ENCODE peak calls at places on chromosomes 2 and 18, in six cellular contexts. L is nephron progenitor cell, R is fibroblast of mammary gland, W is fibroblast of lung, V is PC-3, A is neural crest cell. S is an unnamed sample.

GRCh38 chr2:9757430-9758287 is 85.6 kb upstream of the TAF1B start:
- DNase-seq in R (no peak), V (no peak), A (no peak), L (peak), W (peak), S (peak)

GRCh38 chr2:193518061-193518817 is 1323.5 kb upstream of the TMEFF2 start:
- DNase-seq in L (no peak), R (peak), V (peak), A (no peak), W (peak), S (no peak)

GRCh38 chr2:11158916-11159573 is 3.8 kb downstream of the SLC66A3 start:
- DNase-seq in R (no peak), W (no peak), V (no peak), L (peak), A (no peak), S (peak)

GRCh38 chr2:56333812-56334485 is 150.2 kb downstream of the CCDC85A start:
- DNase-seq in L (no peak), V (peak), W (no peak), A (no peak), R (no peak), S (no peak)

GRCh38 chr2:107719781-107720180 is 106.9 kb upstream of the RGPD4 start:
- DNase-seq in A (no peak), L (no peak), W (no peak), R (no peak), V (no peak), S (peak)

GRCh38 chr2:188523901-188524300 is 232.2 kb downstream of the GULP1 start:
- DNase-seq in V (peak), W (peak), R (peak), L (no peak), A (no peak), S (no peak)

GRCh38 chr2:174779361-174779928 is 15.2 kb upstream of the CHRNA1 start:
- DNase-seq in V (no peak), A (no peak), L (no peak), R (peak), W (no peak), S (no peak)

GRCh38 chr2:175111200-175111657 is 56.8 kb downstream of the ATF2 start:
- DNase-seq in R (peak), W (peak), A (no peak), V (peak), L (no peak), S (no peak)

GRCh38 chr2:223100061-223100511 is 48.1 kb downstream of the KCNE4 start:
- DNase-seq in L (no peak), V (no peak), R (peak), A (no peak), W (peak), S (no peak)

GRCh38 chr18:67265464-67266245 is 250.9 kb downstream of the DSEL start:
- DNase-seq in R (peak), W (peak), L (no peak), A (no peak), V (peak), S (no peak)

GRCh38 chr2:233996436-233996835 is 54.1 kb upstream of the SPP2 start:
- DNase-seq in V (no peak), A (no peak), W (peak), L (no peak), R (peak), S (no peak)

GRCh38 chr2:137837830-137838229 is 126.4 kb upstream of the HNMT start:
- DNase-seq in V (no peak), L (no peak), W (no peak), R (no peak), A (no peak), S (no peak)

GRCh38 chr2:239339241-239339640 is 61.6 kb downstream of the HDAC4 start:
- DNase-seq in R (no peak), W (no peak), A (no peak), L (no peak), V (no peak), S (no peak)

DNA sequence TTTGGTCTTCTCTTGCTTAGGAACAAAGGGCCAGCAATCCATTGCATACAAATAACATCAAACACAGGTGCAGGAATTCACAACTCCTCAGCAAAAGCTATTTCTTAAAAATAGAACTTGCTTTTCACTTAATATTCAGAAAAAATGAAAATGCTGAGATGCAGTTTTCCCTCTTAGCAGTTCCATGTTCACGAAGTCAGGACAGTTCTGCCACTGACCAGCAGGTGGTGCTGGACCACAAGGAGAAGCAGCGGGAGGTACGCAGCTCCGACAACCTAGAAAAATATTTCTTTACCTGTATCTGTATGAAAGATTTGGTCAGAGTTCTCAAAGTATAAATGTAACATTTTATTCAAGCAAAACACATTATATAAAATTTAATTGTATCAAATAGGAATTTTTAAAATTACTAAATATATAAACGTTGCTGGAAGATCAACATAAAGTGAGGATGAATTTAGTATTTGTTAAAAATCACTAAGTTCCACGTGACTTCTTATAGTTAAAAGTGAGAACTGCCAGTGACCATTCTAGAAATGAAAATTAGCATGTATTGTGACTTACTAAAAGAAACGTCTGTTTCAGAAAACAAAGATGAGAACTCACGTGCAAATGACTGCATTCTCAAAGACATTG is 48.8 kb downstream of the ADNP2 start:
- DNase-seq in L (peak), W (peak), V (peak), A (peak), R (peak), S (peak)
- TF ChIP-seq CTCF in L (peak), W (peak), V (peak), A (peak), R (peak), S (peak)

GRCh38 chr2:217899231-217900009 is 103.4 kb downstream of the TNS1 start:
- DNase-seq in V (peak), L (peak), W (peak), R (peak), A (peak), S (peak)

GRCh38 chr2:217901400-217901799 is 101.4 kb downstream of the TNS1 start:
- DNase-seq in V (no peak), A (no peak), R (no peak), L (no peak), W (no peak), S (no peak)

GRCh38 chr2:217900780-217901360 is 101.9 kb downstream of the TNS1 start:
- DNase-seq in A (no peak), L (no peak), W (no peak), R (no peak), V (no peak), S (no peak)

GRCh38 chr2:217901826-217902225 is 101.0 kb downstream of the TNS1 start:
- DNase-seq in A (no peak), L (no peak), R (peak), V (no peak), W (peak), S (no peak)

GRCh38 chr2:217900010-217900779 is 102.6 kb downstream of the TNS1 start:
- DNase-seq in W (no peak), R (no peak), V (peak), L (no peak), A (no peak), S (no peak)
- TF ChIP-seq CTCF in W (no peak), R (no peak), V (no peak), L (no peak), A (no peak), S (no peak)

DNA sequence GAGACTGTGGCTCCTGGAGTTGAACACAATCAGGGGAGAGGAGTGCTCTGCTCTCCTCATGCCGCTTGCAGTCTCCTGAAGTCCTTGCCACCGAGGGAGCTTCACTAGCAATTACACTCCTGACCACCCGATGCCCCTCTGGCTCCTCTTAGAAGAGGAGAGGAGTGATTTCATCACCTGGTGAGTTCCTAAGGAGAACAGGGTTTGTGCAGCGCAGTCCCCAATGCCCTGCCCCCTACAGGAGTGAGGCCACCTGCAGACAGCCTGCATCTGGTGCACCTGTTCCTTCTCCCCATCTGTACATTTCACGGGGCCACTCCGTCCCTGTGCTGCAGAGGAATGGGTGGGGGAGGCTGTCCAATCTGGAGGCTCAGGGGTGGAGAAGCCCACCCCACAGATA is 267.2 kb downstream of the HRH4 start:
- DNase-seq in V (peak), R (no peak), A (no peak), W (no peak), L (no peak), S (no peak)
- TF ChIP-seq CTCF in V (peak), R (no peak), A (no peak), W (no peak), L (peak), S (no peak)

GRCh38 chr2:170772295-170772694 is 2.1 kb downstream of the ERICH2 start:
- DNase-seq in R (no peak), W (no peak), A (no peak), V (no peak), L (no peak), S (no peak)

GRCh38 chr2:170770008-170770303 is 222 bp upstream of the ERICH2 start:
- DNase-seq in R (no peak), W (no peak), A (no peak), V (no peak), L (no peak), S (no peak)

GRCh38 chr2:170774074-170774473 is 3.9 kb downstream of the ERICH2 start:
- DNase-seq in R (no peak), V (no peak), W (no peak), L (no peak), A (no peak), S (no peak)

GRCh38 chr2:170771049-170771937 is 1.1 kb downstream of the ERICH2 start:
- DNase-seq in L (no peak), V (peak), A (no peak), R (peak), W (peak), S (no peak)

GRCh38 chr2:170770304-170771048 is at the start of gene ERICH2:
- DNase-seq in W (peak), R (peak), L (peak), V (peak), A (peak), S (peak)
- TF ChIP-seq CTCF in W (peak), R (peak), L (no peak), V (peak), A (peak), S (no peak)

DNA sequence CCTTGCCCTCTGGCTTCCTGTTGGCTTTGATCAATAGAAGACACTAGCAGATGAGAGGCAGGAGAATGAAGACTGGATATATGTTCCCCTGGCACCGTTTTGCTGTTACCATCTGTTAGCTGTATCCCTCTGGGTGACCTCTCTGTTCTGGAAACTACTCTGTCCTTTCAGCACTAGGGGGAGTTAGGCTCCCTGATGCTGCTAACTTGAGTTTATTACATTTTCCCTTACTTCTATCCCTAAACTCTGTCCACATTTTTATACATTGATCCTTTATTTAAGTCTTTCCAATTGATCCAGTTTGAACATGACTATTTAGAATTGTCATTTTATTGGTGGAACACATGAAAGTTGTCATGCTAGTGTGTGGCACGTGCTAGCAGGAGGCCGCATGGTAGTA is 1014.3 kb upstream of the CDH2 start:
- DNase-seq in W (peak), V (peak), L (no peak), A (no peak), R (peak), S (peak)
- TF ChIP-seq CTCF in W (peak), V (peak), L (peak), A (peak), R (peak), S (peak)

GRCh38 chr2:149258531-149258930 is 71.9 kb upstream of the LYPD6 start:
- DNase-seq in V (no peak), W (no peak), R (no peak), A (no peak), L (no peak), S (no peak)
- TF ChIP-seq CTCF in V (peak), W (no peak), R (no peak), A (peak), L (no peak), S (no peak)

DNA sequence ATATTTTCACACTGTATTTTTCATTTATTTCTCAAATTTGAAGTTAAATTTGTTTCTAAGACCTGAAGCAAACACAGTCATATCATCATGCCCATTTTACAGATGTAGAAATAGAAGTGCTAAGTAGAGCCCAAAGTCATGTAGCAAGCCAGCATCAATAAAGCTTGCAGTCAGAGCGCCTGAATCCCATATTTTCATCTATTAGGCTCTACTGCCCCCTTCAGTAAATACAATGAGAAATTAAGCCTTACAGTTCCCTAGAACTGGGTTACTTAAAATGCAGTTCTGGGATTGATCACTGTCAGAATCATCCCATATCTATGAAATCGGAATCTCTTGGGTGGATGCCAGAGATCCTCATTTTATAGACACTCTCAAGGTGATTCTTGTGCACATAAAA is 419.9 kb downstream of the TGIF1 start:
- DNase-seq in L (no peak), W (peak), A (no peak), R (peak), V (peak), S (no peak)
- TF ChIP-seq CTCF in L (peak), W (peak), A (peak), R (peak), V (peak), S (peak)

DNA sequence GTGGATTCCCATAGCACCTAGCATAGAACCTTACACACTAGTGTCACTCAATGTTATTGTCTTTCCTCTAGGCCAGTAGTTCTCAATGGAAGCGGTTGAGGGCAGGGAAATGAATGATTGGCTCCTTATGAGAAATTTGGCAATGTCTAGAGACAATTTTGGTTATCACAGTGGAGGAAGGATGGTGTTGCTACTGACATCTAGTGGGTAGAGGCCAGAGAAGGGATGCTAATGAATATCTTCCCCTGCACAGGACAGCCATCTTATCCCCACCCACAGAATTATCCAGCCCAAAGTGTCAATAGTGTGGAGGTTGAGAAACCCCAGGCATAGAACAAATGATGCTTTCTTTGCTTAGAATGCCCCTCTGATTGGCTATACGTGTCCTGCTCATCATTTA is 15.8 kb downstream of the C18orf63 start:
- DNase-seq in W (peak), L (no peak), R (peak), V (peak), A (no peak), S (no peak)
- TF ChIP-seq CTCF in W (peak), L (no peak), R (peak), V (peak), A (peak), S (no peak)

DNA sequence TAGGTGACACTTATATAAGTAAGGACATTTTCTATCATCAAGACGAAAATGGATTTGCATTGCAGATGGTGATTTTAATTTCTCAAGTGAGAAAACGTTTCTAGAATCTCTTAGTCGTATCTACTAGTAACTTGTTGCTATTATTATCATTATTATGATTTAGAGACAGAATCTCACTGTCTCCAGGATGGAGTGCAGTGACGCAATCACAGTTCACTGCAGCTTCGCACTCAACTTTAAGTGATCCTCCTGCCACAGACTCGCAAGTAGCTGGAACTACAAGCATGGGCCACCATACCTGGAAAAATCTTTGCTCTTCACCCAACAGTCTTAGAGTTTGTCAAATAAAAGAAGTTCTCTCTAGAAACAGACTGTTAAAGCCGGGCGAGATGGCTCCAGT is 37.6 kb upstream of the DDX18 start:
- DNase-seq in A (no peak), W (no peak), R (no peak), V (no peak), L (no peak), S (no peak)
- TF ChIP-seq CTCF in A (no peak), W (no peak), R (no peak), V (no peak), L (no peak), S (no peak)

DNA sequence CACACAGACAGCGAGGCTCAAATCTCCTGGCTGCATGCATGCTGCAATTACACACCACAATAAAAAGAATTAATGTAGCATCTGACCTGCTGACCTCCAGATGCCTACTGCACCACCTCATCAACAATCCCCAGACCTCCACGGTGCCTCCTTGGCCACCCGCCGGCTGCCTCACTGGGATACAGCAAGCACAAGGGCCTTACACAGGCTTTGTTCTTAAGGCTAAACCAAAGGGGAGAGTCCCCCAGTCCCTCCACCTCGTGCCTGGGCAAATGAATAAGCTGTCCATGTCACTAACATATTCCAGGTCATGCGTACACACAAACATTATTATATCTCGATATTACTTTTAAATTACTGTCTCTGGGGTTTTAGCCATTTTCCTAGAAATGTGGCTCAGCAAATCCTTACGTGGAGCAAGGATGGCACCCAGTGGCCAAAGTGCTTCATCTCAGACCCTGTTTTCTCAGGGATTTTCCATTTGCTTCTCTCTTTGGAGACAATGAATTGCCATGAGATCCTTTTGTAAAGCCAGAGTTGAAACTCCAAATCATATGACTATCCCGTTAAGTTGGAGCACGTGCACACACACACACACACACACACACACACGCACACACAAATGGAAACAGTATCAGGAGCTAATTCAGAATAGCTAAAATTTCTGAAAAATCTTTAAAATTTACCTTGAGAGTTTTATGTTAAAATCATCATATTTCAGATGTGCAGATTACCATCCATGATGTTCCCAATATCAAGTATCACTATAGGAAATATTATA is 313.8 kb downstream of the PDE11A start:
- DNase-seq in W (peak), V (peak), A (peak), L (peak), R (peak), S (peak)
- TF ChIP-seq CTCF in W (peak), V (peak), A (peak), L (peak), R (peak), S (peak)

S was measured in glutamatergic neuron.